ENCODE peak calls at places on chromosomes 1 and 21, in ten cellular contexts. N is PC-3; F is EH; V is aorta; M is astrocyte of the cerebellum; D is effector memory CD4-positive, alpha-beta T cell; E is lower lobe of right lung; B is hypothalamus; L is activated CD4-positive, alpha-beta T cell treated with anti-CD3 and anti-CD28 coated beads for 36 hours; U is NCI-H187 treated with DMSO at 0.1 percent for 48 hours. Q is an unnamed sample.

GRCh38 chr21:46052703-46053651 is 44.9 kb upstream of the COL6A2 start:
- DNase-seq in N (peak), F (peak), V (no peak), M (peak), D (no peak), E (peak), B (no peak), L (peak), U (no peak), Q (no peak)

GRCh38 chr21:45836694-45837670 is 144.6 kb upstream of the COL6A1 start:
- DNase-seq in N (peak), F (no peak), V (peak), M (no peak), D (no peak), E (no peak), B (no peak), L (no peak), U (no peak), Q (no peak)

GRCh38 chr1:31902509-31902857 is 35.7 kb downstream of the PTP4A2 start:
- DNase-seq in N (no peak), F (no peak), V (no peak), M (no peak), D (no peak), E (no peak), B (no peak), L (no peak), U (no peak), Q (no peak)

GRCh38 chr1:18603212-18603852 is 27.3 kb upstream of the PAX7 start:
- DNase-seq in N (no peak), F (no peak), V (peak), M (no peak), D (no peak), E (no peak), B (no peak), L (no peak), U (no peak), Q (no peak)

GRCh38 chr1:153602749-153603148 is 10.2 kb downstream of the S100A16 start:
- DNase-seq in N (no peak), F (no peak), V (no peak), M (no peak), D (no peak), E (no peak), B (no peak), L (no peak), U (no peak), Q (no peak)

GRCh38 chr21:39087238-39087975 is 95.8 kb downstream of the PSMG1 start:
- DNase-seq in N (no peak), F (no peak), V (peak), M (no peak), D (no peak), E (no peak), B (peak), L (no peak), U (no peak), Q (no peak)

GRCh38 chr21:43718872-43719747 is at the start of gene PDXK:
- DNase-seq in N (peak), F (peak), V (peak), M (no peak), D (peak), E (peak), B (peak), L (peak), U (no peak), Q (peak)

GRCh38 chr1:45493116-45493697 is 2.2 kb upstream of the TESK2 start:
- DNase-seq in N (peak), F (peak), V (no peak), M (peak), D (no peak), E (no peak), B (peak), L (peak), U (peak), Q (peak)